ENCODE peak calls at places on chromosomes 11 and 22, in ten cellular contexts. U is AG04449; S is effector memory CD4-positive, alpha-beta T cell; Y is AG20443; O is iPS DF 6.9; B is body of pancreas; A is posterior cingulate gyrus; R is left ventricle myocardium inferior; W is stimulated activated naive CD8-positive, alpha-beta T cell treated with anti-CD3 and anti-CD28 coated beads, Interleukin-15, Interleukin-2, amounts not matched to agents 100 U/mL and 50 U/mL, for 24 hours; Z is Calu3. P is an unnamed sample.

GRCh38 chr11:114820621-114821020 is 142.3 kb downstream of the NXPE2 start:
- DNase-seq in U (no peak), S (no peak), Y (no peak), O (no peak), B (no peak), A (no peak), R (no peak), W (no peak), Z (no peak), P (no peak)

GRCh38 chr11:69234740-69235710 is 58.9 kb upstream of the MYEOV start:
- DNase-seq in U (no peak), S (no peak), Y (no peak), O (no peak), B (no peak), A (no peak), R (no peak), W (no peak), Z (no peak), P (no peak)

GRCh38 chr22:25159028-25159427 is 40.6 kb upstream of the CRYBB3 start:
- DNase-seq in U (no peak), S (no peak), Y (peak), O (no peak), B (no peak), A (no peak), R (no peak), W (no peak), Z (no peak), P (no peak)

GRCh38 chr11:89436071-89436470 is 55.1 kb downstream of the NOX4 start:
- DNase-seq in U (peak), S (no peak), Y (peak), O (no peak), B (no peak), A (no peak), R (no peak), W (no peak), Z (no peak), P (no peak)

GRCh38 chr11:16779436-16779835 is 41.0 kb downstream of the C11orf58 start:
- DNase-seq in U (no peak), S (no peak), Y (no peak), O (no peak), B (no peak), A (no peak), R (no peak), W (no peak), Z (no peak), P (no peak)

GRCh38 chr22:30605449-30606110 is 1.4 kb upstream of the TCN2 start:
- DNase-seq in U (no peak), S (no peak), Y (peak), O (no peak), B (peak), A (no peak), R (peak), W (peak), Z (peak), P (no peak)

GRCh38 chr11:68041617-68042218 is 2.9 kb downstream of the TCIRG1 start:
- DNase-seq in U (no peak), S (no peak), Y (no peak), O (no peak), B (no peak), A (no peak), R (no peak), W (no peak), Z (no peak), P (no peak)

GRCh38 chr11:44711772-44712608 is 14.8 kb upstream of the TSPAN18 start:
- DNase-seq in U (no peak), S (no peak), Y (no peak), O (no peak), B (no peak), A (no peak), R (no peak), W (no peak), Z (no peak), P (no peak)

GRCh38 chr11:115334932-115335788 is 169.1 kb downstream of the CADM1 start:
- DNase-seq in U (no peak), S (no peak), Y (peak), O (no peak), B (no peak), A (no peak), R (no peak), W (no peak), Z (no peak), P (peak)

GRCh38 chr22:36873614-36874308 is 13.0 kb downstream of the NCF4 start:
- DNase-seq in U (no peak), S (no peak), Y (peak), O (peak), B (peak), A (no peak), R (no peak), W (peak), Z (peak), P (peak)

GRCh38 chr11:125638315-125638714 is 13.4 kb downstream of the CHEK1 start:
- DNase-seq in U (no peak), S (no peak), Y (no peak), O (no peak), B (no peak), A (no peak), R (no peak), W (no peak), Z (no peak), P (no peak)

GRCh38 chr11:19951558-19952083 is 208.7 kb downstream of the DBX1 start:
- DNase-seq in U (no peak), S (no peak), Y (peak), O (peak), B (no peak), A (no peak), R (no peak), W (no peak), Z (peak), P (no peak)

GRCh38 chr11:69837791-69838190 is 18.6 kb upstream of the FGF3 start:
- DNase-seq in U (no peak), S (no peak), Y (peak), O (no peak), B (no peak), A (no peak), R (no peak), W (no peak), Z (no peak), P (no peak)

GRCh38 chr11:119993732-119994131 is 144.2 kb downstream of the TRIM29 start:
- DNase-seq in U (no peak), S (no peak), Y (no peak), O (no peak), B (peak), A (no peak), R (no peak), W (no peak), Z (no peak), P (no peak)

GRCh38 chr11:16986434-16987204 is 27.6 kb downstream of the PLEKHA7 start:
- DNase-seq in U (no peak), S (peak), Y (no peak), O (no peak), B (peak), A (no peak), R (no peak), W (peak), Z (peak), P (no peak)

GRCh38 chr11:111097191-111097590 is 148.3 kb upstream of the POU2AF2 start:
- DNase-seq in U (no peak), S (no peak), Y (no peak), O (no peak), B (peak), A (no peak), R (peak), W (no peak), Z (no peak), P (no peak)

P was measured in hippocampal formation.